ENCODE peak calls at places on chromosome 20, in four cellular contexts. D, R, H and U are unnamed samples.

GRCh38 chr20:61660559-61660958 is 405.1 kb downstream of the TAF4 start:
- DNase-seq in R (no peak), D (no peak), H (no peak), U (no peak)

GRCh38 chr20:57605878-57606277 is 14.3 kb downstream of the ZBP1 start:
- DNase-seq in D (no peak), R (no peak), H (no peak), U (no peak)

GRCh38 chr20:50381053-50381732 is 129.0 kb upstream of the PTPN1 start:
- DNase-seq in R (no peak), D (no peak), H (no peak), U (no peak)

GRCh38 chr20:47315339-47315662 is 41.2 kb downstream of the ZMYND8 start:
- DNase-seq in H (no peak), R (no peak), D (peak; percentile 40), U (no peak)

GRCh38 chr20:62287759-62288534 is 14.8 kb upstream of the ADRM1 start:
- DNase-seq in R (no peak), D (no peak), H (no peak), U (no peak)

GRCh38 chr20:50921055-50921454 is 10.2 kb downstream of the ADNP start:
- DNase-seq in R (no peak), H (no peak), D (no peak), U (no peak)

GRCh38 chr20:21571841-21572690 is 58.2 kb upstream of the NKX2-2 start:
- DNase-seq in R (peak; percentile 39), D (no peak), H (peak; percentile 10), U (no peak)

GRCh38 chr20:35257175-35257909 is 20.6 kb downstream of the MMP24OS start:
- DNase-seq in H (no peak), D (no peak), R (no peak), U (no peak)

GRCh38 chr20:64035933-64036345 is at the start of gene C20orf204:
- DNase-seq in D (no peak), H (no peak), R (no peak), U (no peak)

GRCh38 chr20:9441948-9442347 is 72.4 kb upstream of the LAMP5 start:
- DNase-seq in D (no peak), R (no peak), H (no peak), U (no peak)

GRCh38 chr20:21548390-21549035 is 34.6 kb upstream of the NKX2-2 start:
- DNase-seq in D (no peak), H (peak; percentile 27), R (no peak), U (no peak)